ENCODE peak calls at places on chromosome 15, in eight cellular contexts. W, L, G, H, T, P, C and O are unnamed samples.
A peak's percentile ranks its signal among the peaks of the same experiment; 100 is the strongest.

GRCh38 chr15:90165659-90166489 is 35.3 kb upstream of the SEMA4B start:
- DNase-seq in W (peak; percentile 74), L (peak; percentile 76), G (peak; percentile 44), H (peak; percentile 92), T (peak; percentile 83), P (peak; percentile 98), C (peak; percentile 72), O (peak; percentile 97)

GRCh38 chr15:56532766-56533455 is 68.0 kb upstream of the MNS1 start:
- DNase-seq in W (no peak), L (peak; percentile 0), G (no peak), H (no peak), T (no peak), P (no peak), C (peak; percentile 19), O (no peak)

GRCh38 chr15:33699691-33700447 is 268.4 kb upstream of the CHRM5 start:
- DNase-seq in W (no peak), L (peak; percentile 3), G (no peak), H (no peak), T (no peak), P (no peak), C (peak; percentile 10), O (no peak)

GRCh38 chr15:100635406-100636071 is 33.1 kb downstream of the ASB7 start:
- DNase-seq in W (no peak), L (no peak), G (no peak), H (peak; percentile 31), T (no peak), P (no peak), C (no peak), O (peak; percentile 72)

GRCh38 chr15:39586387-39587171 is 5.7 kb downstream of the THBS1 start:
- DNase-seq in W (no peak), L (no peak), G (no peak), H (peak; percentile 28), T (peak; percentile 60), P (peak; percentile 75), C (no peak), O (no peak)

GRCh38 chr15:69478259-69478687 is 25.7 kb downstream of the RPLP1 start:
- DNase-seq in W (no peak), L (peak; percentile 57), G (peak; percentile 59), H (peak; percentile 44), T (no peak), P (peak; percentile 56), C (peak; percentile 52), O (peak; percentile 31)

GRCh38 chr15:34436126-34436955 is 1.3 kb downstream of the GOLGA8A start:
- DNase-seq in W (no peak), L (peak; percentile 10), G (peak; percentile 6), H (no peak), T (no peak), P (peak; percentile 6), C (no peak), O (peak; percentile 4)

GRCh38 chr15:87816811-87817210 is 439.7 kb downstream of the NTRK3 start:
- DNase-seq in W (no peak), L (no peak), G (no peak), H (no peak), T (peak; percentile 83), P (peak; percentile 92), C (no peak), O (no peak)

GRCh38 chr15:77369168-77369567 is 50.7 kb downstream of the PEAK1 start:
- DNase-seq in W (no peak), L (no peak), G (no peak), H (no peak), T (no peak), P (peak; percentile 13), C (no peak), O (no peak)

GRCh38 chr15:100703032-100703578 is 100.7 kb downstream of the ASB7 start:
- DNase-seq in W (no peak), L (peak; percentile 91), G (peak; percentile 24), H (no peak), T (no peak), P (peak; percentile 91), C (no peak), O (no peak)

GRCh38 chr15:66496951-66497501 is 536 bp downstream of the SNAPC5 start:
- DNase-seq in W (no peak), L (no peak), G (no peak), H (peak; percentile 11), T (no peak), P (no peak), C (peak; percentile 5), O (peak; percentile 27)

GRCh38 chr15:58608129-58608590 is 141.3 kb downstream of the ADAM10 start:
- DNase-seq in W (no peak), L (no peak), G (no peak), H (no peak), T (peak; percentile 24), P (peak; percentile 22), C (no peak), O (no peak)

GRCh38 chr15:88707766-88708165 is 69.0 kb downstream of the ISG20 start:
- DNase-seq in W (no peak), L (no peak), G (no peak), H (no peak), T (no peak), P (no peak), C (no peak), O (no peak)

GRCh38 chr15:34241376-34242350 is 16.8 kb downstream of the EMC4 start:
- DNase-seq in W (no peak), L (peak; percentile 68), G (no peak), H (peak; percentile 18), T (no peak), P (peak; percentile 64), C (no peak), O (peak; percentile 57)

GRCh38 chr15:56428821-56429458 is 36.0 kb downstream of the MNS1 start:
- DNase-seq in W (no peak), L (peak; percentile 43), G (no peak), H (no peak), T (no peak), P (peak; percentile 42), C (peak; percentile 14), O (peak; percentile 47)